ENCODE peak calls at places on chromosomes 13 and 19, in six cellular contexts. N, F, W, D, G and O are unnamed samples.

GRCh38 chr19:14139944-14140343 is 3.6 kb upstream of the ASF1B start:
- DNase-seq in F (no peak), G (no peak), D (no peak), W (no peak), N (no peak), O (no peak)

GRCh38 chr13:22061371-22061805 is 390.5 kb downstream of the FGF9 start:
- DNase-seq in G (no peak), D (peak; percentile 78), W (no peak), N (no peak), F (peak; percentile 89), O (peak; percentile 56)

GRCh38 chr13:90447735-90448103 is 899.8 kb upstream of the MIR17HG start:
- DNase-seq in D (no peak), F (no peak), G (no peak), W (no peak), N (peak; percentile 26), O (no peak)

GRCh38 chr13:107788464-107789165 is 426.7 kb downstream of the LIG4 start:
- DNase-seq in D (no peak), F (peak; percentile 25), G (no peak), N (no peak), W (no peak), O (no peak)

GRCh38 chr19:47230122-47230920 is 678 bp downstream of the BBC3 start:
- DNase-seq in G (no peak), N (no peak), W (no peak), D (peak; percentile 77), F (peak; percentile 18), O (peak; percentile 87)

GRCh38 chr19:35476149-35476548 is 14.1 kb downstream of the KRTDAP start:
- DNase-seq in D (no peak), G (no peak), N (no peak), W (no peak), F (no peak), O (no peak)

GRCh38 chr19:43450545-43450997 is 14.8 kb downstream of the LYPD3 start:
- DNase-seq in N (no peak), F (no peak), D (no peak), G (no peak), W (no peak), O (no peak)

GRCh38 chr13:75963318-75963717 is 327.2 kb downstream of the LMO7 start:
- DNase-seq in D (no peak), W (no peak), F (no peak), G (peak; percentile 8), N (no peak), O (no peak)

GRCh38 chr19:23991170-23991569 is 76.5 kb downstream of the ZNF726 start:
- DNase-seq in G (no peak), W (no peak), N (no peak), D (no peak), F (peak; percentile 17), O (no peak)

GRCh38 chr19:38977445-38978314 is 2.1 kb upstream of the FBXO17 start:
- DNase-seq in F (no peak), W (no peak), N (no peak), G (no peak), D (peak; percentile 64), O (peak; percentile 45)

GRCh38 chr13:39036212-39036611 is 1.7 kb downstream of the PROSER1 start:
- DNase-seq in G (no peak), W (no peak), D (peak; percentile 18), F (peak; percentile 35), N (no peak), O (peak; percentile 19)

GRCh38 chr19:18698321-18699167 is 15.1 kb downstream of the CRTC1 start:
- DNase-seq in N (no peak), G (no peak), D (no peak), F (peak; percentile 63), W (no peak), O (no peak)

GRCh38 chr19:39566064-39566463 is 26.1 kb upstream of the EID2 start:
- DNase-seq in D (no peak), G (no peak), F (no peak), N (no peak), W (no peak), O (no peak)